ENCODE peak calls at places on chromosome 14, in nine cellular contexts. One of them, this sample, is unnamed.

GRCh38 chr14:69357544-69358200 is 40.4 kb downstream of the ERH start:
- DNase-seq in glutamatergic neuron: no peak
- DNase-seq in kidney tubule cell: no peak
- DNase-seq in T-helper 17 cell: no peak
- DNase-seq in right lobe of liver: no peak
- DNase-seq in Daoy: no peak
- DNase-seq in lung microvascular endothelial cell: no peak
- DNase-seq in amniotic stem cell: no peak
- DNase-seq in AML-193: no peak
- DNase-seq in this sample: no peak

GRCh38 chr14:48970995-48971394 is 615.2 kb downstream of the RPS29 start:
- DNase-seq in glutamatergic neuron: no peak
- DNase-seq in kidney tubule cell: peak
- DNase-seq in T-helper 17 cell: no peak
- DNase-seq in right lobe of liver: no peak
- DNase-seq in Daoy: no peak
- DNase-seq in lung microvascular endothelial cell: no peak
- DNase-seq in amniotic stem cell: no peak
- DNase-seq in AML-193: no peak
- DNase-seq in this sample: no peak

GRCh38 chr14:94355191-94355794 is 32.2 kb upstream of the SERPINA6 start:
- DNase-seq in glutamatergic neuron: peak
- DNase-seq in kidney tubule cell: peak
- DNase-seq in T-helper 17 cell: no peak
- DNase-seq in right lobe of liver: peak
- DNase-seq in Daoy: no peak
- DNase-seq in lung microvascular endothelial cell: peak
- DNase-seq in amniotic stem cell: no peak
- DNase-seq in AML-193: peak
- DNase-seq in this sample: no peak

GRCh38 chr14:52279405-52279804 is 11.9 kb downstream of the PTGDR start:
- DNase-seq in glutamatergic neuron: no peak
- DNase-seq in kidney tubule cell: no peak
- DNase-seq in T-helper 17 cell: no peak
- DNase-seq in right lobe of liver: no peak
- DNase-seq in Daoy: peak
- DNase-seq in lung microvascular endothelial cell: peak
- DNase-seq in amniotic stem cell: no peak
- DNase-seq in AML-193: peak
- DNase-seq in this sample: no peak

GRCh38 chr14:87745507-87746118 is 247.4 kb downstream of the GALC start:
- DNase-seq in glutamatergic neuron: peak
- DNase-seq in kidney tubule cell: peak
- DNase-seq in T-helper 17 cell: no peak
- DNase-seq in right lobe of liver: peak
- DNase-seq in Daoy: peak
- DNase-seq in lung microvascular endothelial cell: peak
- DNase-seq in amniotic stem cell: no peak
- DNase-seq in AML-193: peak
- DNase-seq in this sample: no peak

GRCh38 chr14:38150075-38150474 is 57.6 kb upstream of the SSTR1 start:
- DNase-seq in glutamatergic neuron: no peak
- DNase-seq in kidney tubule cell: no peak
- DNase-seq in T-helper 17 cell: no peak
- DNase-seq in right lobe of liver: no peak
- DNase-seq in Daoy: no peak
- DNase-seq in lung microvascular endothelial cell: no peak
- DNase-seq in amniotic stem cell: no peak
- DNase-seq in AML-193: no peak
- DNase-seq in this sample: no peak

GRCh38 chr14:104133496-104133895 is 4.9 kb upstream of the KIF26A start:
- DNase-seq in glutamatergic neuron: peak
- DNase-seq in kidney tubule cell: no peak
- DNase-seq in T-helper 17 cell: no peak
- DNase-seq in right lobe of liver: peak
- DNase-seq in Daoy: no peak
- DNase-seq in lung microvascular endothelial cell: no peak
- DNase-seq in amniotic stem cell: no peak
- DNase-seq in AML-193: no peak
- DNase-seq in this sample: no peak

GRCh38 chr14:45891417-45892080 is 638.5 kb upstream of the MIS18BP1 start:
- DNase-seq in glutamatergic neuron: no peak
- DNase-seq in kidney tubule cell: peak
- DNase-seq in T-helper 17 cell: no peak
- DNase-seq in right lobe of liver: no peak
- DNase-seq in Daoy: no peak
- DNase-seq in lung microvascular endothelial cell: no peak
- DNase-seq in amniotic stem cell: no peak
- DNase-seq in AML-193: no peak
- DNase-seq in this sample: no peak

GRCh38 chr14:56552615-56553014 is 27.0 kb upstream of the TMEM260 start:
- DNase-seq in glutamatergic neuron: no peak
- DNase-seq in kidney tubule cell: no peak
- DNase-seq in T-helper 17 cell: no peak
- DNase-seq in right lobe of liver: no peak
- DNase-seq in Daoy: no peak
- DNase-seq in lung microvascular endothelial cell: no peak
- DNase-seq in amniotic stem cell: no peak
- DNase-seq in AML-193: no peak
- DNase-seq in this sample: no peak

This sample was measured in B cell.